ENCODE peak calls at places on chromosomes 1 and 21, in seven cellular contexts. B is activated CD4-positive, alpha-beta T cell treated with anti-CD3 and anti-CD28 coated beads, Interleukin-2, amount 10 ng/mL, durations not matched to agents 7 days and 5 days; O is Calu3; W is NCI-H1436; I is CD8-positive, alpha-beta T cell; X is NCI-H524; Z is mucosa of descending colon. V is an unnamed sample.

GRCh38 chr1:182101415-182102041 is 40.0 kb upstream of the ZNF648 start:
- DNase-seq in W (no peak), O (peak), B (no peak), I (no peak), Z (no peak), X (no peak), V (no peak)

GRCh38 chr1:203301331-203301668 is 4.0 kb upstream of the BTG2 start:
- DNase-seq in W (no peak), O (no peak), Z (no peak), X (no peak), I (no peak), B (no peak), V (no peak)

GRCh38 chr1:25815208-25816111 is 4.3 kb upstream of the MTFR1L start:
- DNase-seq in Z (peak), I (no peak), O (no peak), X (no peak), B (no peak), W (no peak), V (no peak)

GRCh38 chr21:17101696-17102095 is 411.1 kb upstream of the CXADR start:
- DNase-seq in Z (no peak), I (no peak), O (no peak), B (no peak), W (no peak), X (no peak), V (no peak)

GRCh38 chr1:46547481-46548383 is 3.7 kb downstream of the KNCN start:
- DNase-seq in Z (peak), W (peak), B (no peak), I (no peak), O (peak), X (peak), V (peak)

GRCh38 chr1:27563407-27564263 is 40.3 kb downstream of the AHDC1 start:
- DNase-seq in X (no peak), O (peak), W (no peak), I (no peak), Z (peak), B (no peak), V (no peak)

GRCh38 chr1:116911779-116912469 is 2.2 kb downstream of the PTGFRN start:
- DNase-seq in Z (no peak), X (no peak), O (no peak), B (no peak), W (no peak), I (no peak), V (no peak)

GRCh38 chr1:239112536-239112935 is 273.8 kb upstream of the CHRM3 start:
- DNase-seq in Z (no peak), B (no peak), I (no peak), W (peak), X (no peak), O (no peak), V (no peak)

GRCh38 chr1:44485229-44485932 is 80.3 kb downstream of the RNF220 start:
- DNase-seq in O (no peak), B (no peak), Z (no peak), W (peak), X (no peak), I (no peak), V (no peak)

GRCh38 chr1:169849346-169850022 is 44.2 kb downstream of the SCYL3 start:
- DNase-seq in W (no peak), B (no peak), Z (no peak), I (no peak), O (no peak), X (no peak), V (no peak)

GRCh38 chr1:27522148-27522859 is 32.3 kb upstream of the WASF2 start:
- DNase-seq in Z (no peak), W (no peak), O (no peak), X (no peak), B (peak), I (peak), V (peak)

GRCh38 chr21:25350056-25350455 is 257.2 kb downstream of the MRPL39 start:
- DNase-seq in Z (no peak), W (no peak), X (no peak), I (no peak), O (no peak), B (no peak), V (peak)

GRCh38 chr1:151238467-151238739 is 16.1 kb upstream of the PSMD4 start:
- DNase-seq in B (no peak), W (no peak), Z (no peak), X (no peak), I (no peak), O (no peak), V (no peak)

GRCh38 chr1:15178571-15179484 is 25.3 kb downstream of the TMEM51 start:
- DNase-seq in Z (no peak), X (no peak), W (no peak), I (no peak), O (peak), B (no peak), V (no peak)

GRCh38 chr1:85313888-85314696 is 37.7 kb upstream of the BCL10 start:
- DNase-seq in Z (no peak), B (no peak), I (no peak), W (no peak), X (no peak), O (no peak), V (no peak)

GRCh38 chr1:215957692-215958091 is 390.6 kb downstream of the KCTD3 start:
- DNase-seq in O (no peak), Z (no peak), W (no peak), I (no peak), B (no peak), X (no peak), V (no peak)

GRCh38 chr1:219629481-219629880 is 16.6 kb upstream of the ZC3H11B start:
- DNase-seq in Z (no peak), O (no peak), W (no peak), B (no peak), X (no peak), I (no peak), V (no peak)

GRCh38 chr21:45417951-45418300 is 13.0 kb downstream of the COL18A1 start:
- DNase-seq in O (no peak), B (no peak), I (no peak), Z (no peak), W (no peak), X (no peak), V (no peak)

GRCh38 chr1:202154766-202155477 is 5.5 kb downstream of the PTPN7 start:
- DNase-seq in W (peak), I (peak), Z (no peak), X (peak), B (peak), O (peak), V (peak)

GRCh38 chr1:91555821-91556531 is 55.3 kb downstream of the CDC7 start:
- DNase-seq in I (peak), B (peak), W (no peak), O (no peak), X (no peak), Z (no peak), V (no peak)

GRCh38 chr1:185813401-185813979 is 79.3 kb downstream of the HMCN1 start:
- DNase-seq in X (no peak), W (peak), Z (no peak), B (no peak), O (peak), I (no peak), V (peak)

GRCh38 chr1:68174173-68175113 is 57.9 kb downstream of the WLS start:
- DNase-seq in W (no peak), X (no peak), B (no peak), I (no peak), Z (peak), O (peak), V (no peak)

GRCh38 chr1:201418461-201418860 is 3.1 kb downstream of the TNNI1 start:
- DNase-seq in I (no peak), O (no peak), Z (no peak), W (no peak), B (no peak), X (peak), V (no peak)

GRCh38 chr1:63116016-63116415 is 206.4 kb upstream of the FOXD3 start:
- DNase-seq in X (no peak), W (no peak), B (no peak), I (no peak), O (no peak), Z (no peak), V (no peak)

GRCh38 chr1:111204211-111204883 is 3.9 kb upstream of the DENND2D start:
- DNase-seq in Z (peak), O (peak), B (peak), I (peak), X (no peak), W (peak), V (no peak)

GRCh38 chr1:169091480-169091941 is 15.0 kb upstream of the ATP1B1 start:
- DNase-seq in B (no peak), O (no peak), I (no peak), X (no peak), Z (no peak), W (no peak), V (no peak)

GRCh38 chr1:164504699-164505098 is 54.3 kb upstream of the PBX1 start:
- DNase-seq in O (no peak), Z (no peak), I (no peak), B (no peak), W (no peak), X (no peak), V (no peak)

GRCh38 chr1:29478046-29478791 is 241.9 kb downstream of the PTPRU start:
- DNase-seq in O (no peak), W (no peak), Z (no peak), I (no peak), X (no peak), B (no peak), V (no peak)

GRCh38 chr1:231616667-231617066 is 9.9 kb upstream of the DISC1 start:
- DNase-seq in X (no peak), W (no peak), O (no peak), Z (no peak), B (no peak), I (no peak), V (no peak)

GRCh38 chr1:3775498-3776230 is 3.1 kb downstream of the SMIM1 start:
- DNase-seq in W (peak), X (no peak), Z (peak), B (peak), I (peak), O (peak), V (peak)

GRCh38 chr1:16612332-16613172 is 812 bp downstream of the NBPF1 start:
- DNase-seq in X (peak), W (no peak), O (no peak), I (peak), Z (peak), B (peak), V (peak)